ENCODE peak calls at places on chromosome 9, in four cellular contexts. X is hypothalamus, O is nucleus accumbens, B is DND-41. G is an unnamed sample.

GRCh38 chr9:14692536-14692917 is 705 bp downstream of the ZDHHC21 start:
- DNase-seq in X (no peak), O (no peak), B (no peak), G (no peak)

GRCh38 chr9:83544002-83544698 is 5.9 kb upstream of the FRMD3 start:
- DNase-seq in X (no peak), O (no peak), B (peak), G (peak)

GRCh38 chr9:76658510-76659231 is 105.6 kb upstream of the PCA3 start:
- DNase-seq in X (no peak), O (no peak), B (peak), G (peak)

GRCh38 chr9:88567870-88568269 is 32.9 kb downstream of the NXNL2 start:
- DNase-seq in X (no peak), O (no peak), B (no peak), G (no peak)

GRCh38 chr9:135486267-135487065 is 6.9 kb downstream of the PPP1R26 start:
- DNase-seq in X (no peak), O (no peak), B (no peak), G (no peak)

GRCh38 chr9:973295-973842 is 3.1 kb upstream of the DMRT3 start:
- DNase-seq in X (no peak), O (no peak), B (no peak), G (no peak)

GRCh38 chr9:129486496-129487306 is 134.2 kb downstream of the C9orf50 start:
- DNase-seq in X (no peak), O (no peak), B (no peak), G (no peak)

GRCh38 chr9:127991017-127991756 is 10.4 kb upstream of the EEIG1 start:
- DNase-seq in X (no peak), O (no peak), B (no peak), G (no peak)

GRCh38 chr9:110283736-110284135 is 27.4 kb upstream of the TXN start:
- DNase-seq in X (no peak), O (no peak), B (no peak), G (no peak)

GRCh38 chr9:94768766-94769165 is 42.3 kb downstream of the AOPEP start:
- DNase-seq in X (no peak), O (no peak), B (no peak), G (no peak)

GRCh38 chr9:82080265-82080664 is 91.7 kb downstream of the SPATA31D1 start:
- DNase-seq in X (no peak), O (no peak), B (no peak), G (peak)

GRCh38 chr9:7374966-7375650 is 424.5 kb downstream of the DMAC1 start:
- DNase-seq in X (no peak), O (no peak), B (no peak), G (no peak)

GRCh38 chr9:136107155-136107952 is 11.3 kb downstream of the TMEM250 start:
- DNase-seq in X (no peak), O (no peak), B (peak), G (no peak)

GRCh38 chr9:75664597-75664996 is 225.9 kb upstream of the PCSK5 start:
- DNase-seq in X (no peak), O (no peak), B (no peak), G (no peak)

GRCh38 chr9:137648396-137648795 is 29.6 kb downstream of the EHMT1 start:
- DNase-seq in X (no peak), O (no peak), B (no peak), G (no peak)

GRCh38 chr9:84146893-84147705 is 166.5 kb downstream of the RMI1 start:
- DNase-seq in X (no peak), O (no peak), B (no peak), G (no peak)

GRCh38 chr9:97528529-97529230 is 27.2 kb downstream of the TMOD1 start:
- DNase-seq in X (no peak), O (no peak), B (no peak), G (no peak)

G was measured in MM.1S.